ENCODE peak calls at places on chromosomes 11 and 22, in nine cellular contexts. D is CD4-positive, alpha-beta T cell; F is psoas muscle; H is Peyer's patch; P is tibial artery; N is K562; R is AG10803; S is ascending aorta; L is mesothelial cell of epicardium. T is an unnamed sample.

GRCh38 chr11:86807356-86807755 is 7.0 kb downstream of the PRSS23 start:
- DNase-seq in P (no peak), D (no peak), S (no peak), F (no peak), R (no peak), L (no peak), N (no peak), H (no peak), T (no peak)

GRCh38 chr11:36177837-36178236 is 111.4 kb downstream of the COMMD9 start:
- DNase-seq in S (no peak), D (no peak), P (no peak), L (no peak), R (no peak), H (no peak), N (no peak), F (no peak), T (no peak)

GRCh38 chr11:46240371-46240770 is 37.1 kb upstream of the CREB3L1 start:
- DNase-seq in F (no peak), D (no peak), H (no peak), S (no peak), P (no peak), N (no peak), R (peak), L (no peak), T (no peak)

GRCh38 chr11:2693271-2693833 is 6.4 kb downstream of the KCNQ1OT1 start:
- DNase-seq in D (no peak), F (no peak), S (no peak), L (no peak), H (no peak), P (peak), N (no peak), R (no peak), T (no peak)

GRCh38 chr11:133995066-133995465 is 38.3 kb upstream of the IGSF9B start:
- DNase-seq in P (no peak), L (no peak), H (no peak), S (no peak), D (no peak), R (no peak), N (no peak), F (no peak), T (no peak)

GRCh38 chr22:30324008-30324730 is 2.6 kb downstream of the TBC1D10A start:
- DNase-seq in F (no peak), H (peak), P (peak), D (peak), R (peak), S (no peak), L (no peak), N (no peak), T (no peak)

GRCh38 chr11:71101606-71102005 is 150.8 kb downstream of the SHANK2 start:
- DNase-seq in L (no peak), R (no peak), N (no peak), S (no peak), D (no peak), H (peak), F (no peak), P (no peak), T (no peak)

GRCh38 chr11:96197221-96197620 is 145.8 kb downstream of the MAML2 start:
- DNase-seq in R (peak), P (no peak), L (no peak), F (no peak), S (no peak), N (no peak), H (no peak), D (no peak), T (no peak)

GRCh38 chr11:71577469-71578004 is 5.1 kb downstream of the KRTAP5-11 start:
- DNase-seq in H (no peak), S (no peak), N (no peak), L (no peak), P (no peak), F (no peak), R (no peak), D (no peak), T (no peak)

GRCh38 chr11:62372871-62373270 is 35.6 kb downstream of the ASRGL1 start:
- DNase-seq in D (no peak), N (no peak), F (no peak), R (no peak), H (no peak), L (no peak), S (no peak), P (no peak), T (no peak)

GRCh38 chr11:12263141-12263693 is 114.2 kb upstream of the PARVA start:
- DNase-seq in F (no peak), D (no peak), S (no peak), N (peak), L (no peak), H (no peak), R (no peak), P (no peak), T (no peak)

GRCh38 chr11:26553182-26553581 is 18.9 kb downstream of the MUC15 start:
- DNase-seq in L (no peak), H (no peak), S (no peak), R (no peak), D (no peak), P (no peak), N (no peak), F (no peak), T (no peak)

GRCh38 chr11:26549176-26549575 is 22.9 kb downstream of the MUC15 start:
- DNase-seq in R (no peak), H (no peak), N (no peak), D (no peak), F (no peak), S (no peak), L (no peak), P (no peak), T (no peak)

GRCh38 chr11:26556582-26556981 is 15.5 kb downstream of the MUC15 start:
- DNase-seq in P (no peak), R (no peak), F (no peak), D (no peak), S (no peak), H (no peak), L (no peak), N (no peak), T (no peak)

GRCh38 chr11:26550022-26550421 is 22.0 kb downstream of the MUC15 start:
- DNase-seq in N (no peak), F (no peak), H (no peak), R (no peak), L (no peak), P (no peak), D (no peak), S (no peak), T (no peak)

DNA sequence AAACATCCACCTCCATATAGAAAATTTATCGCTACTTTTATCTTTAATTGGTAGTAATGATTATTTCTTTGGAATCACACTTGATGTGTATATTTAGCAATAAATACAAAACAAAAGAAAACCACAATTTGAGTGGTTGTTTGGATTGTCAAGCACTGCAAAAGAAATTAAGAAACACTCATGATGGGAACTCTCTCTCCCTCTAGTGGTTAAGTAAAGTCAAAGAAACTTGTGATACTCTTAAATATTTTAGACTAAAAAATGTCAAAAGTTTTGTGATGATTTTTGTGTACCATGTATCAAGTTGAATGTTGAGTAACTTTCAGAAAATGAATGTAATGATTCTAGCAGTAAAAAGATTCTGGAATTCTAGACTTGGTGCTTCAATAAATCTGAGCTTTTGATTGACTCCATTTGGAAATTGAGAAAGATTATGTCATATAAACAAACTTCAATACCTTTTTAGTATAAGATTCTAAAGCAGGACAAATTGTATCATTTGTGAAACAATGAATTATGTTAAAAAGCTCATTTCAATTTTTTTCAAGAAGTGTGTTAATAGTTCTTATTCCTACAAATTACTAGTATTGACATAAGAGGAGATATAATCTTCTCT is 20.8 kb downstream of the MUC15 start:
- DNase-seq in R (peak), H (no peak), S (no peak), L (no peak), P (no peak), F (no peak), N (no peak), D (no peak), T (no peak)
- TF ChIP-seq CTCF in R (peak), H (no peak), S (no peak), L (peak), P (no peak), F (no peak), N (peak), D (no peak), T (no peak)

GRCh38 chr22:41092023-41092817 is at the start of gene EP300:
- DNase-seq in N (peak), H (peak), L (peak), F (peak), S (peak), P (peak), D (peak), R (peak), T (peak)
- TF ChIP-seq CTCF in N (peak), H (peak), L (no peak), F (peak), S (peak), P (peak), D (peak), R (peak), T (no peak)

GRCh38 chr22:23565942-23566715 is 14.0 kb downstream of the IGLL1 start:
- DNase-seq in N (peak), R (no peak), F (no peak), L (peak), D (no peak), S (no peak), P (no peak), H (peak), T (no peak)

GRCh38 chr22:23564276-23564675 is 15.8 kb downstream of the IGLL1 start:
- DNase-seq in H (no peak), S (no peak), F (no peak), L (no peak), N (no peak), P (no peak), R (no peak), D (no peak), T (no peak)

GRCh38 chr22:23566716-23567475 is 13.2 kb downstream of the IGLL1 start:
- DNase-seq in F (no peak), H (peak), P (no peak), D (no peak), N (no peak), S (no peak), R (no peak), L (no peak), T (no peak)

GRCh38 chr22:23563111-23563510 is 17.0 kb downstream of the IGLL1 start:
- DNase-seq in H (no peak), F (no peak), P (no peak), N (no peak), D (no peak), S (no peak), R (no peak), L (no peak), T (no peak)

DNA sequence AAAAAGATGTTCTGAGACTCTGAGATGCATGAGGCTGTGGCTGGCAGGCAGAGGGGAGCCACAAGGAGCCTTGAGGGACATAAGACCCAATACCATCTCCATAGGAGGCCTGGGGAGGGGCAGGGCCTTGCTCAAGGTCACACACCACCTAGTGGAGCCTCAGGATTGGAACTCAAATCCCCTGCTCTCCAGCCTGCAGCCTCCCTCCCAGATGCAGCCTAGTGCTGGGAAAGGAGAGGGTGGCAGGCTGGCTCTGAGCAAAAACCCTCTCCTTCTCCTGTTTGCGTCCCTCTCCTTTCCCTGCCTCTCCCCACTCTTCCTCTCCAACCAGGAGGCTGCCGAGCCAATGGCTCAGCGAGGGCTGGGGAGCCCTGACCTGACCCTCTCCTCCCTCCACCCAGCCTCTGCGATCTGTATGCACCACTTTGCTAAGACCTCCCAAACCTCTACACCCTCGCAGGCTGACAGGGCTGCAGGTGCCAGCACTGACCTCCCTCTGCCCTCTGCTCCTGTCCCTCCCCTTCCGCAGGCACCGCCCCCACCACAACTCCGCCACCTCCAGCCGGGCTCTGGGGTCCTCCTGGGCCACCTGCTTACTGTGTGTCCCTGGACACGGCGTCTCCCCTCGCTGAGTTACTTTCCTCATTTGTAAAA is 14.7 kb downstream of the IGLL1 start:
- DNase-seq in F (no peak), P (no peak), H (peak), N (no peak), S (no peak), D (no peak), L (no peak), R (no peak), T (no peak)
- TF ChIP-seq CTCF in F (no peak), P (no peak), H (no peak), N (peak), S (no peak), D (no peak), L (no peak), R (no peak), T (no peak)

GRCh38 chr11:94968334-94968958 is 4.9 kb downstream of the CWC15 start:
- DNase-seq in L (no peak), H (no peak), P (no peak), D (no peak), N (no peak), F (no peak), R (peak), S (no peak), T (no peak)
- TF ChIP-seq CTCF in L (peak), H (peak), P (peak), D (peak), N (peak), F (peak), R (peak), S (peak), T (no peak)

GRCh38 chr11:118911880-118912741 is 13.6 kb downstream of the BCL9L start:
- DNase-seq in L (peak), P (peak), D (no peak), F (peak), N (peak), S (peak), H (peak), R (peak), T (no peak)
- TF ChIP-seq CTCF in L (no peak), P (no peak), D (no peak), F (no peak), N (no peak), S (no peak), H (no peak), R (no peak), T (no peak)

GRCh38 chr22:41285820-41286638 is at the start of gene RANGAP1:
- DNase-seq in S (peak), N (peak), F (peak), D (peak), R (peak), L (peak), H (peak), P (peak), T (peak)
- TF ChIP-seq CTCF in S (peak), N (peak), F (peak), D (no peak), R (peak), L (no peak), H (peak), P (peak), T (no peak)

DNA sequence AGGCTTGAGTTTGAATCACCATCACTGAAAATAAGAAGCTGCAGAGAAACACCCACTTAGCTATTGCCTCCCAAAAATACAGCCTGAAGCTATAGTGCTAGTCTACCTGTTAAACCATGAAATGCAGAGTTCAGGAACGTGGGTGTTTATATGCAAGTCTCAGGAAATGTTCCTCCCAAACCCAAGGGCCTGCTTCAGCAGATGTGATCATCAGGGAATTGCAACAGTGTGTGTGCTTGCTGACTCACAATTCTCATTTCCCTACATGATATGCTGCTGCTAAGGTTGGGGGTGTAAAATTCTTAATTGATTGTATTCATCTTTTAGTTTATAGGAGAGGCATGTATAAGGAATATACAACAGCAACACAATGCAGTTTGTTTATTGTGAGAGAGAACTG is 49.6 kb downstream of the NUP98 start:
- DNase-seq in R (peak), N (no peak), S (no peak), H (no peak), P (no peak), F (no peak), D (no peak), L (no peak), T (no peak)
- TF ChIP-seq CTCF in R (no peak), N (no peak), S (no peak), H (no peak), P (no peak), F (no peak), D (no peak), L (no peak), T (no peak)